ENCODE peak calls at places on chromosomes 7 and 10, in eight cellular contexts. I is CD4-positive, alpha-beta T cell; G is OCI-LY7; V is fibroblast of villous mesenchyme; F is activated B cell treated with CpG ODN at 0.5 μM for 24 hours; S is cardiac muscle cell; L is Calu3; B is astrocyte of the spinal cord. W is an unnamed sample.

GRCh38 chr10:117546630-117547300 is 4.2 kb downstream of the EMX2 start:
- DNase-seq in G (no peak), I (no peak), S (no peak), V (peak), L (no peak), F (no peak), B (no peak), W (no peak)

GRCh38 chr10:59967079-59967478 is 60.7 kb upstream of the CCDC6 start:
- DNase-seq in V (no peak), I (no peak), B (no peak), L (no peak), G (no peak), S (no peak), F (no peak), W (no peak)

GRCh38 chr10:78861456-78862327 is 207.1 kb upstream of the ZMIZ1 start:
- DNase-seq in S (peak), B (no peak), G (no peak), I (no peak), L (no peak), F (no peak), V (no peak), W (no peak)

GRCh38 chr10:35208536-35208935 is 81.9 kb downstream of the CREM start:
- DNase-seq in V (no peak), L (no peak), I (no peak), F (no peak), B (no peak), S (peak), G (no peak), W (no peak)

GRCh38 chr7:141304291-141304690 is 230.4 kb downstream of the TMEM178B start:
- DNase-seq in B (no peak), V (no peak), S (no peak), G (no peak), F (no peak), I (no peak), L (no peak), W (no peak)

GRCh38 chr7:369476-369980 is 79.6 kb downstream of the FOXL3 start:
- DNase-seq in G (no peak), B (no peak), F (no peak), I (no peak), V (no peak), S (no peak), L (no peak), W (no peak)

GRCh38 chr10:125629758-125630376 is 53.1 kb downstream of the TEX36 start:
- DNase-seq in B (peak), I (no peak), L (peak), S (peak), G (peak), V (peak), F (no peak), W (peak)

GRCh38 chr10:58371473-58371872 is 13.7 kb upstream of the TFAM start:
- DNase-seq in S (no peak), V (no peak), B (no peak), G (no peak), F (no peak), I (no peak), L (no peak), W (no peak)

GRCh38 chr10:90858489-90858968 is 690 bp upstream of the HTR7 start:
- DNase-seq in I (no peak), G (no peak), V (no peak), S (no peak), L (no peak), B (no peak), F (no peak), W (no peak)

GRCh38 chr10:75431180-75432111 is at the start of gene LRMDA:
- DNase-seq in V (no peak), B (no peak), L (peak), G (no peak), S (peak), I (no peak), F (no peak), W (no peak)

GRCh38 chr10:92662852-92663251 is 26.9 kb upstream of the HHEX start:
- DNase-seq in F (no peak), B (no peak), G (peak), V (no peak), I (no peak), S (no peak), L (no peak), W (no peak)
- TF ChIP-seq CTCF in F (no peak), B (no peak), G (no peak), V (no peak), I (no peak), S (no peak), L (no peak), W (no peak)

GRCh38 chr10:86177483-86178155 is 189.0 kb downstream of the GRID1 start:
- DNase-seq in I (no peak), L (no peak), F (no peak), G (no peak), B (no peak), S (no peak), V (no peak), W (no peak)

GRCh38 chr10:86179143-86179505 is 187.5 kb downstream of the GRID1 start:
- DNase-seq in G (no peak), B (no peak), L (no peak), S (no peak), F (no peak), I (no peak), V (no peak), W (no peak)

GRCh38 chr10:86176850-86177249 is 189.7 kb downstream of the GRID1 start:
- DNase-seq in V (no peak), G (no peak), F (no peak), B (no peak), I (no peak), L (no peak), S (no peak), W (no peak)

GRCh38 chr10:86179961-86180360 is 186.6 kb downstream of the GRID1 start:
- DNase-seq in I (no peak), G (no peak), S (no peak), L (no peak), V (no peak), F (no peak), B (no peak), W (no peak)

GRCh38 chr10:86178401-86179142 is 188.0 kb downstream of the GRID1 start:
- DNase-seq in S (peak), F (no peak), L (peak), B (no peak), G (peak), V (no peak), I (no peak), W (no peak)
- TF ChIP-seq CTCF in S (peak), F (no peak), L (peak), B (peak), G (no peak), V (peak), I (no peak), W (peak)

GRCh38 chr7:28140964-28141363 is 39.6 kb downstream of the JAZF1 start:
- DNase-seq in S (no peak), L (no peak), F (no peak), I (no peak), G (no peak), V (peak), B (no peak), W (no peak)

GRCh38 chr7:28144266-28144665 is 36.3 kb downstream of the JAZF1 start:
- DNase-seq in V (no peak), L (peak), G (no peak), S (no peak), F (no peak), B (no peak), I (no peak), W (no peak)

GRCh38 chr7:28145090-28145626 is 35.4 kb downstream of the JAZF1 start:
- DNase-seq in S (no peak), I (no peak), F (no peak), L (no peak), V (no peak), B (no peak), G (no peak), W (no peak)

GRCh38 chr7:28145931-28146330 is 34.7 kb downstream of the JAZF1 start:
- DNase-seq in I (no peak), S (no peak), V (no peak), L (no peak), F (no peak), B (no peak), G (no peak), W (no peak)

DNA sequence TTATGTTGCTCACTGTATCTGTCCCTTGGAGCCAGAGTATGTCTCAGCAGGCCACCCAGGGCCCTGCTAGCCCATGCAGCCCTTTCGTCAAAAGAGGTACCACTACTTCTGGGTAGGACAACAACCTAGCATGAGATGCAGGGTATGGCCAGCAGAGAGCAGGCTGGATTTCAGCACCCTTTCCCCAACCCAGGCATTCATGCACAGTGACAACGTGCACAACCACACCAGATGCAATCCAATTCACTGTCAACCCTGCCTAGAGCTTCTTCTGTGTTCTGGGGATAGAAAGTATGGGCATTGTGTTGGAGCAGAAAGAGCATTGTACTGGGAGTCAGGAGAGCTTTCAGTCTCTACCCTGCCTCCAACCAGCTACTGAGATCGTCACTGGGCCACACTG is 37.9 kb downstream of the JAZF1 start:
- DNase-seq in F (no peak), B (no peak), V (no peak), L (no peak), I (no peak), S (no peak), G (no peak), W (no peak)
- TF ChIP-seq CTCF in F (no peak), B (no peak), V (peak), L (no peak), I (no peak), S (no peak), G (peak), W (no peak)

DNA sequence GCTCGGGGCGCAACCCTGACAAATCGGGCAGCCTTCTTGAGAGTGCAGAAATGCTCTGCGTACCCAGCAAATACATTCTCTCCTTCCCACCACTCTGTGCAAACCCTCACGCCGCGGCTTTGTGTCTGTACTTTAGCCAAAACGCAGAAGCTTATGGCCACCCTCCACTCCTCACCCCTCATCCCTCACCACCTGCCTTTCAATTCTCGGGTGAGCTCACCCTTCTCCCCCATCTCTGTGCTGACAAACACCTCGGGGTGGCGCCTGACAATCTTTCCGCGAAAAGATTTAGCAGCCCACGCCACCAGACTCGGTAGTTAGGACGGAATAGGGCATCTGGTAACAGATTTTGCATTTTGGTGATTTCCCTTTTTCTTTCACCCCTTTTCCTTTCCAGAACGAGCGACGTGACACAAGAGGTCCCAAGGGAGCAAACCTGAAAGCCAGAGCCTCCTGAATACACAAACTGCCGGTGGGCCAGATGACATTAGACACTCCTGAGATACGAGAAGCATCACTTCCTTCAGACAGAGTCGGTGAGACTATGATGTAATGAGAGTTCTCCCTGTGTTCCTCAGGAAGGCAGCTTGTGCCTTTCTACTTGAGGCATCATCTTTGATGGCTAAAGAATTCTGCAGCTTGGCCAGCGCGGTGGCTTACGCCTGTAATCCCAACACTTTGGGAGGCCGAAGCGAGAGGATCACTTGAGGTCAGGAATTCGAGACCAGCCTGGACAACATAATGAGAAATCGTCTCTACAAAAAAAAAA is 663 bp upstream of the ATAD1 start:
- DNase-seq in L (peak), B (peak), V (peak), G (peak), I (peak), S (peak), F (no peak), W (no peak)
- TF ChIP-seq CTCF in L (no peak), B (no peak), V (no peak), G (peak), I (peak), S (no peak), F (no peak), W (peak)

DNA sequence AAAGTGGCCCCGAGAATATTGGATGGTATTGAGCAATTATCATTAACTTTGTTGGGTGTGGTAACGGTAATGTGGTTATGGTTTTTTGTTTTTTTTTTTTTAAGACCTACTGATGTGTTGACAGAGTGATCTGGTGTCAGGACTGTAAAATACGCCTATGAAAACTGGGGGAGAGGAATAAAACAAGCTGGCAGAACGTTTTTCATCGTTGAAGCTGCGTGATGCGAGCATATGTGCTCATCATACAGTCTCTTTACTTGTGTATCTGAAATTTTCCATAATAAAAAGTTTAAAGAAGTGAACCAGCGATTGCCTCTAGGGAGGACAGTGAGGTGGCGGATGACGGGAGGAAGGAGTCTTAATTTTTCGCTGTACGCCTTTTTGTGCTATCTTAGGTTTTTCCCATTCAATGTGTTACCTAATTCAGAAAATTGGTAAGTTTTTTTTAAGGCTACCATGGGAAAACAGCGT is 828 bp upstream of the WAPL start:
- DNase-seq in B (no peak), F (no peak), V (peak), S (no peak), I (no peak), L (no peak), G (peak), W (no peak)
- TF ChIP-seq CTCF in B (no peak), F (no peak), V (no peak), S (no peak), I (no peak), L (no peak), G (no peak), W (no peak)

DNA sequence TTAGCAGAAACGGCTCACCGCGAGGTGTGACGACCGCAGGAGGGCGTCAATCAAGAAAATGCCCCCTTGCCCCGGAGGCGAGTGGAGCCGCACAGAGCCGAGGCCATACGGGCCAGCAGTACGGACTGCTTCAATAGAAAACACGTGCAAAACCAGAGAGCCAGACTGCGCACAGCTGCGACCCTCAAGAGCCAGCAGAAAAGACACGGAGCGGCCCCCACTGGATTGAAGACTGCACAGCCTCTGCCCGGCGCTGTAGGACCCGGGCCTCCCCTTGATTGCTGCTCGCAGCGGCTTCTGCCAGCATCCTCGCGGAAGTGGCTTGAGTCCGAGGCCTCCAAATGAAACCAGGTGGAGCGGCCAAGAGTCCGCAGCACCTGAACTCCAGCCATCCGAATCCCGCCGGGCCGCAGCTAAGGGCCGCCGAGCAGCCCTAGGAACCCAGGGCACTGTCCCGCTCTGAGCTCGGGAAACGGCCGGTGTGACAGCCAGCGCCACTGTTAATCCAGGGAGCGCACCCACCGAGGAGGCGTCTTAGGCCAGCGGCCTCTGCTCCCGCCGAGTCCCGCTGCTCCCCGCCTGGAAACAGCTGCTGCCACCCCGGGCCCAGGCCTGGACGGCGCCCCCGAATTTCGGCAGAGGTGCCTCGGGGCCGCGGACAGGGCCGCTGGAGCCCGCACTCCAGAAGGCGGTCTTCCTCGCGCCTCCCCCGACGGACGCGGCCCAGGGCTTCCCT is 660 bp upstream of the HHEX start:
- DNase-seq in S (peak), L (no peak), F (no peak), B (peak), V (peak), G (peak), I (peak), W (no peak)
- TF ChIP-seq CTCF in S (peak), L (no peak), F (no peak), B (peak), V (no peak), G (peak), I (no peak), W (peak)

GRCh38 chr7:135147899-135148721 is at the start of gene TMEM140:
- DNase-seq in L (no peak), B (peak), S (peak), V (peak), G (peak), I (peak), F (no peak), W (no peak)
- TF ChIP-seq CTCF in L (no peak), B (no peak), S (no peak), V (peak), G (no peak), I (no peak), F (no peak), W (no peak)

DNA sequence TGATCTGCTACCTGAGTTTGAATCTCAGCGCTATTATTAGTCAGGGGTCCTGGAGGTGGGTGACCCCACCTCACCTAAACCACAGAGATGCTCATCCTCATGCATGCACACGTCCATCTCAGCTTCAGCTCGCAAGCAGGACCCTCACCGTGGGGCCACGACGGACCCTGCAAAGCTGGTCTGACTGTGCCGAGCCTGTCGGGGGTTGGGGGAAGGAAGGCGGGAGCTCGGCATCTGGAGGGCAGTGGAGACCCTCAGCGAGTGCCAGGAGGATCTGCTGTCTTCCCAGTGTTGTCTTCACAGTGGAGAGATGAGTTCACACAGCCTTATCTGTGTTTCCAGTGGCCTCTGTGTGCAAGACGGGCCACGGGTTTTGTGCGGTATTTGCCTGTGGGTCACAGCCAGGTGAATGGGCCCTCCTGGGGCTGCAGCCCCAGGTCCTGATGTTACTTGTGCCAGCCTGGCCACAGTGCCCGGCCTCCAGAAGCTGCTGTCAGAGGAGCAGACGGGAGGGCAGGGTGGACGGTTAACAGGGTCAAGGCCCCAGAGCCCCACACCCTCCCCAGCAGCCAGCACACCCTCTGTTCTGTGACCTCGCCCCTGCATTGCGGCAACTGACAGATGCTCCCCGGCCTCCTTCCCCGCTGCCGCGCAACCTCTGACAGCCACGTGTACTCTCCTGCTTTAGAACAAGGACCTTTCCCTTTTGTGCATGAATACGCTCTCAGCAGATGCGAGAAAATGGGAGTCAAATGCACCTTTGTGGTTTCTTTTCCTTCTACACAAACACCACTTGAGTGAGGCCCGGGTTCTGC is 528.8 kb downstream of the DNAJB6 start:
- DNase-seq in V (no peak), B (no peak), I (no peak), S (no peak), G (no peak), F (no peak), L (no peak), W (no peak)
- TF ChIP-seq CTCF in V (no peak), B (no peak), I (no peak), S (no peak), G (no peak), F (no peak), L (no peak), W (no peak)

DNA sequence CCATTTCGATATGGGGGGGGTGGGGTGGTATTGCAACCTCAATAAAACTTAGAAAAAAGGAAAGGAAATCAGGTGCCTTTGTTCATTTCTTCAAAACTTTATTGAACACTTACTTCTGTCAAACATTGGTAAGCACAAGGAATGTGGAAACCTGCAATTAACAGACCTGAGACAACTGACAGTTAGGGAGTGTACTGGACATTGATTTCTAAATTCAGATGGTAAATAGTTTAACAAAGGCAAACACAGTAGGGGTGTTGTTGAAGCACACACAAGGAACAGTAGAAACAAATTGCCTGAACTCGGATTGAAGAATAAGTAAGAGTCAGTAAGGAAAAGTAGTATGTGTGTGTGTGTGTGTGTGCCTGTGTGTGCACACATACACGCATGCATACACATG is 108.6 kb downstream of the CSTF2T start:
- DNase-seq in S (no peak), F (no peak), I (no peak), B (no peak), V (no peak), L (no peak), G (no peak), W (no peak)
- TF ChIP-seq CTCF in S (no peak), F (no peak), I (no peak), B (no peak), V (no peak), L (no peak), G (no peak), W (no peak)

GRCh38 chr7:95199779-95200558 is 124.4 kb downstream of the PON1 start:
- DNase-seq in I (no peak), V (peak), S (peak), G (peak), B (peak), F (no peak), L (peak), W (peak)
- TF ChIP-seq CTCF in I (no peak), V (peak), S (peak), G (peak), B (peak), F (no peak), L (peak), W (peak)